ENCODE peak calls at places on chromosomes 12 and 14, in five cellular contexts. C is Peyer's patch; Y is stomach; A is ovary; Q is CD4-positive, alpha-beta memory T cell. S is an unnamed sample. For H3K27me3, the result is how much of the 10 kb centered on the place peaks cover.

GRCh38 chr12:75364918-75365317 is 26.0 kb upstream of the GLIPR1L2 start:
- DNase-seq in C (no peak), Y (no peak), A (no peak), Q (no peak), S (no peak)

GRCh38 chr12:26830783-26831601 is 2.0 kb downstream of the ITPR2 start:
- DNase-seq in C (no peak), Y (no peak), A (no peak), Q (no peak), S (no peak)

GRCh38 chr12:57795354-57795753 is 12.8 kb downstream of the TSFM start:
- DNase-seq in C (no peak), Y (no peak), A (no peak), Q (no peak), S (no peak)

GRCh38 chr14:59215353-59215752 is 26.9 kb downstream of the DAAM1 start:
- DNase-seq in C (peak), Y (peak), A (peak), Q (no peak), S (peak)

GRCh38 chr12:90102957-90103652 is 394.5 kb upstream of the ATP2B1 start:
- DNase-seq in C (peak), Y (no peak), A (no peak), Q (no peak), S (peak)

GRCh38 chr14:85534914-85535313 is 5.0 kb downstream of the FLRT2 start:
- DNase-seq in C (no peak), Y (no peak), A (no peak), Q (no peak), S (no peak)

GRCh38 chr14:58428011-58428807 is 690 bp downstream of the KIAA0586 start:
- DNase-seq in C (no peak), Y (no peak), A (no peak), Q (no peak), S (peak)

GRCh38 chr12:108649126-108649525 is 15.4 kb upstream of the SELPLG start:
- DNase-seq in C (no peak), Y (no peak), A (no peak), Q (no peak), S (no peak)

GRCh38 chr14:100416921-100417451 is 93.8 kb downstream of the SLC25A47 start:
- DNase-seq in C (peak), Y (no peak), A (no peak), Q (no peak), S (no peak)

GRCh38 chr14:72892879-72893635 is 844 bp downstream of the DPF3 start:
- DNase-seq in C (peak), Y (no peak), A (peak), Q (no peak), S (peak)

GRCh38 chr12:64528616-64529015 is 76.7 kb downstream of the TBK1 start:
- DNase-seq in C (no peak), Y (no peak), A (no peak), Q (no peak), S (no peak)

GRCh38 chr12:82524636-82525035 is 162.1 kb upstream of the TMTC2 start:
- DNase-seq in C (no peak), Y (no peak), A (no peak), Q (no peak), S (no peak)

GRCh38 chr14:50381823-50382287 is 14.8 kb downstream of the CDKL1 start:
- DNase-seq in C (no peak), Y (no peak), A (no peak), Q (no peak), S (no peak)

GRCh38 chr14:104643306-104643705 is 38.7 kb upstream of the TMEM179 start:
- DNase-seq in C (no peak), Y (no peak), A (no peak), Q (no peak), S (no peak)

GRCh38 chr14:90421001-90421580 is 24.3 kb downstream of the CALM1 start:
- DNase-seq in C (no peak), Y (no peak), A (peak), Q (no peak), S (no peak)

GRCh38 chr12:107330901-107331431 is 237.6 kb upstream of the CRY1 start:
- DNase-seq in C (no peak), Y (no peak), A (no peak), Q (no peak), S (no peak)

GRCh38 chr12:94282675-94283074 is 134.3 kb downstream of the PLXNC1 start:
- DNase-seq in C (peak), Y (peak), A (no peak), Q (peak), S (no peak)

GRCh38 chr14:61502459-61503093 is 181.2 kb downstream of the PRKCH start:
- DNase-seq in C (no peak), Y (no peak), A (no peak), Q (no peak), S (no peak)

GRCh38 chr12:52975820-52976573 is 27.1 kb downstream of the KRT18 start:
- DNase-seq in C (peak), Y (peak), A (no peak), Q (no peak), S (peak)

GRCh38 chr12:102452605-102453004 is 27.8 kb downstream of the IGF1 start:
- DNase-seq in C (no peak), Y (no peak), A (no peak), Q (no peak), S (no peak)

GRCh38 chr12:48615681-48616080 is 45.8 kb upstream of the LALBA start:
- DNase-seq in C (no peak), Y (no peak), A (no peak), Q (no peak), S (no peak)

GRCh38 chr12:98154850-98155249 is 360.5 kb upstream of the TMPO start:
- DNase-seq in C (no peak), Y (no peak), A (no peak), Q (no peak), S (no peak)

GRCh38 chr12:113296557-113297213 is 38.2 kb downstream of the SLC8B1 start:
- DNase-seq in C (no peak), Y (no peak), A (no peak), Q (no peak), S (no peak)

GRCh38 chr12:111444706-111445310 is 39.1 kb downstream of the SH2B3 start:
- DNase-seq in C (peak), Y (peak), A (peak), Q (peak), S (peak)

GRCh38 chr12:87428701-87429277 is 600.4 kb downstream of the C12orf50 start:
- DNase-seq in C (no peak), Y (no peak), A (no peak), Q (no peak), S (no peak)

GRCh38 chr14:96102071-96102856 is 63.1 kb downstream of the C14orf132 start:
- DNase-seq in C (no peak), Y (no peak), A (no peak), Q (no peak), S (no peak)

GRCh38 chr12:990308-990648 is 745 bp upstream of the ERC1 start:
- DNase-seq in C (peak), Y (peak), A (peak), Q (no peak), S (peak)

GRCh38 chr14:61537567-61538463 is 157.5 kb upstream of the HIF1A start:
- DNase-seq in C (peak), Y (peak), A (no peak), Q (no peak), S (peak)

GRCh38 chr14:69327507-69327906 is 67.5 kb downstream of the GALNT16 start:
- DNase-seq in C (peak), Y (no peak), A (no peak), Q (no peak), S (no peak)
- H3K27me3 ChIP-seq in C (under half), Y (under half), A (under half), Q (under half), S (under half)

DNA sequence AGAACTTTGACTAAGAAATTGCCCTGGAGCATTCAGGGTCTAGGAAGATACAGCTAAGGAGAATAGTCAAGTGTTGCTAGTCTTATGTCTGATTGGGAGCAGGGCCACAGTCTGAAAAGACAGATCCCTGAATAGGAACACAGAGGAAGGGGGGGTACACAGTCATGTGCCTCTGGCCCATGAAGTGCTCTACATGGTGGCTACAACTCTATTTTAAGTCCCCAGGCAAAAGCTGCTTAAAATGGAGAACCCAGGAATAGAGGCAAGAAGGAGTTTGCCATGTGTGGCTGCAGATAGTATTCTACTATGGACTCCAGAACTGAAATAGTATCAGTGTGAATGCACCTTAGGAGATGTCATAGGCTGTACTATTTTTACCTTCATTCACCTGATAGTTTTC is 118.0 kb upstream of the NPAS3 start:
- DNase-seq in C (no peak), Y (no peak), A (no peak), Q (no peak), S (no peak)
- H3K27ac ChIP-seq in C (no peak), Y (no peak), A (no peak), Q (no peak), S (no peak)

DNA sequence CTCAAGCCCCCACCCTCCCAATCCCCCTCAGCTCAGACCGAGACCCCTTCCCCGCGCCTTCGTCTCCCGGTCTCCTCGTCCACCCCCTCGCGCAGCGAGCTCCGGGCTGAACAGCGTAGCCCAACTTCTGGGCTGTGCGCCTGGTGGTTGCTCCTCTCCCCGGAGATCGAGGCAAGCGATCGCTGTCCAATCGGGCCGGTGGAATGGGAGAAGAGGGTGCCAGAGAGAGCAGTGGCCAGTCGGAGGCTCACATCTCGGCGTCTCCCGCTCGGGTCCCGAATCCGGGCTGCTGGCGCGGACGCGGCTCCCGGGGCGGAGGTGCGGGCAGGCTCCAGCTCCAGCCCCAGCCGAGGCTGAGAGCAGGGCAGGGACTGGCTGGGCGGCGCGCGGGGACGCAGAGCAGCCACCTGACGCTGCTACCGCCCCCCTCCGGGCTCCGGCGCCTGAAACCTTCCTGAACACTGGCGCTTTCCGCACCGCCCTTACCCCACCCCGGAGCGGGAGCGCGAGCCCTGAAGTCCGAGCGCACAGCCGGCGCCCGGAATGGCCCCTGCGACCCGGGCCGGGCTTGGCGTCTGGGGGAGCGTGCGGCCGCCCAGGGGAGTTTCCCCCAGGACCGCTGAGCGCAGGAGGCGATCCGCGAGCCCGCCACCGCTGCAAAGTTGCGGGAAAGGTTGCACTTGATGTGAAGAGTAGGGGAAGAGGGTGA is 508 bp upstream of the KCNH5 start:
- DNase-seq in C (no peak), Y (no peak), A (no peak), Q (no peak), S (no peak)
- H3K4me3 ChIP-seq in C (no peak), Y (peak), A (no peak), Q (no peak), S (no peak)

DNA sequence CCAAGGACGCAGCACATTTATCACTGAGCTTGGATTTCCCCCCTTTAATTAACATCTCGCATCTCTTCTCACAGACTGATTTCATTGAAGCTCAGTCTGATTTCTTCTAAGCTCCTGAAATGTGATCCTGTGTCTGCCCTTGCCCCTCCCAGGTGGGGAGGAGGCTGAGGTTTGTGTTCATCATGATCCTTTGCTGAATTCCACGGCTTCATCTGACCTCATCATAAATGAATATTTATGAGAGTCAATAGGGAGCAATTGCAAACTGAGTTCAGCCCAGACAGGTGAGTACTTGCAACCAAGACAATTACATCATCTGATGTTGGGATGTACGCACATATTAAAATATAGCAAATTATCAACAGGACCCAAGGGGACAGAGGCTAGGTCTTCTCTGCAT is 72.4 kb downstream of the MAP1LC3B2 start:
- DNase-seq in C (no peak), Y (no peak), A (no peak), Q (no peak), S (no peak)
- H3K27me3 ChIP-seq in C (under half), Y (under half), A (under half), Q (under half), S (under half)